ENCODE peak calls at places on chromosomes 16 and 17, in six cellular contexts. One of them, this sample, is unnamed. For H3K9me3, the result is how much of the 10 kb centered on the place peaks cover.

GRCh38 chr17:79371984-79372383 is 238.9 kb downstream of the RBFOX3 start:
- DNase-seq in tibial nerve: no peak
- DNase-seq in ascending aorta: no peak
- DNase-seq in body of pancreas: no peak
- DNase-seq in PC-9: no peak
- DNase-seq in small intestine: no peak
- DNase-seq in this sample: no peak

GRCh38 chr16:46618516-46618915 is 2.7 kb downstream of the SHCBP1 start:
- DNase-seq in tibial nerve: no peak
- DNase-seq in ascending aorta: no peak
- DNase-seq in body of pancreas: no peak
- DNase-seq in PC-9: no peak
- DNase-seq in small intestine: no peak
- DNase-seq in this sample: no peak

GRCh38 chr16:17367932-17368331 is 102.8 kb downstream of the XYLT1 start:
- DNase-seq in tibial nerve: no peak
- DNase-seq in ascending aorta: no peak
- DNase-seq in body of pancreas: no peak
- DNase-seq in PC-9: no peak
- DNase-seq in small intestine: no peak
- DNase-seq in this sample: no peak

GRCh38 chr17:77571562-77571981 is 386.9 kb upstream of the TNRC6C start:
- DNase-seq in tibial nerve: no peak
- DNase-seq in ascending aorta: peak
- DNase-seq in body of pancreas: no peak
- DNase-seq in PC-9: no peak
- DNase-seq in small intestine: peak
- DNase-seq in this sample: no peak

GRCh38 chr17:45792995-45793755 is 9.1 kb downstream of the CRHR1 start:
- DNase-seq in tibial nerve: no peak
- DNase-seq in ascending aorta: no peak
- DNase-seq in body of pancreas: no peak
- DNase-seq in PC-9: no peak
- DNase-seq in small intestine: peak
- DNase-seq in this sample: no peak

GRCh38 chr17:17921192-17922082 is 50.8 kb downstream of the TOM1L2 start:
- DNase-seq in tibial nerve: no peak
- DNase-seq in ascending aorta: no peak
- DNase-seq in body of pancreas: no peak
- DNase-seq in PC-9: peak
- DNase-seq in small intestine: no peak
- DNase-seq in this sample: no peak

GRCh38 chr16:1058216-1058615 is 14.3 kb upstream of the SSTR5 start:
- DNase-seq in tibial nerve: no peak
- DNase-seq in ascending aorta: no peak
- DNase-seq in body of pancreas: no peak
- DNase-seq in PC-9: no peak
- DNase-seq in small intestine: no peak
- DNase-seq in this sample: no peak

GRCh38 chr16:8931864-8932263 is 31.8 kb downstream of the USP7 start:
- DNase-seq in tibial nerve: no peak
- DNase-seq in ascending aorta: no peak
- DNase-seq in body of pancreas: peak
- DNase-seq in PC-9: peak
- DNase-seq in small intestine: peak
- DNase-seq in this sample: peak

GRCh38 chr16:57525761-57526160 is 10.6 kb downstream of the CCDC102A start:
- DNase-seq in tibial nerve: no peak
- DNase-seq in ascending aorta: no peak
- DNase-seq in body of pancreas: no peak
- DNase-seq in PC-9: no peak
- DNase-seq in small intestine: no peak
- DNase-seq in this sample: no peak

GRCh38 chr17:35080536-35080935 is 17.0 kb upstream of the RFFL start:
- DNase-seq in tibial nerve: no peak
- DNase-seq in ascending aorta: no peak
- DNase-seq in body of pancreas: no peak
- DNase-seq in PC-9: no peak
- DNase-seq in small intestine: no peak
- DNase-seq in this sample: no peak

GRCh38 chr16:11794991-11795886 is 1.8 kb downstream of the ZC3H7A start:
- DNase-seq in tibial nerve: no peak
- DNase-seq in ascending aorta: no peak
- DNase-seq in body of pancreas: no peak
- DNase-seq in PC-9: no peak
- DNase-seq in small intestine: no peak
- DNase-seq in this sample: no peak

GRCh38 chr16:85656351-85657266 is 32.1 kb downstream of the GINS2 start:
- DNase-seq in tibial nerve: no peak
- DNase-seq in ascending aorta: no peak
- DNase-seq in body of pancreas: no peak
- DNase-seq in PC-9: no peak
- DNase-seq in small intestine: no peak
- DNase-seq in this sample: no peak

GRCh38 chr17:788551-788950 is 6.4 kb downstream of the MRM3 start:
- DNase-seq in tibial nerve: no peak
- DNase-seq in ascending aorta: no peak
- DNase-seq in body of pancreas: no peak
- DNase-seq in PC-9: no peak
- DNase-seq in small intestine: no peak
- DNase-seq in this sample: no peak

GRCh38 chr17:56833812-56834379 is at the start of the genes C17orf67 and DGKE:
- DNase-seq in tibial nerve: peak
- DNase-seq in ascending aorta: peak
- DNase-seq in body of pancreas: peak
- DNase-seq in PC-9: peak
- DNase-seq in small intestine: peak
- DNase-seq in this sample: peak

GRCh38 chr17:14815079-14815478 is 450.0 kb downstream of the PMP22 start:
- DNase-seq in tibial nerve: no peak
- DNase-seq in ascending aorta: no peak
- DNase-seq in body of pancreas: no peak
- DNase-seq in PC-9: no peak
- DNase-seq in small intestine: no peak
- DNase-seq in this sample: no peak

GRCh38 chr17:62761884-62762283 is 46.2 kb downstream of the MARCHF10 start:
- DNase-seq in tibial nerve: no peak
- DNase-seq in ascending aorta: no peak
- DNase-seq in body of pancreas: no peak
- DNase-seq in PC-9: peak
- DNase-seq in small intestine: no peak
- DNase-seq in this sample: no peak

GRCh38 chr17:54968954-54969400 is 412 bp downstream of the STXBP4 start:
- DNase-seq in tibial nerve: no peak
- DNase-seq in ascending aorta: peak
- DNase-seq in body of pancreas: peak
- DNase-seq in PC-9: no peak
- DNase-seq in small intestine: no peak
- DNase-seq in this sample: no peak

GRCh38 chr17:63420868-63421680 is 25.0 kb downstream of the CYB561 start:
- DNase-seq in tibial nerve: no peak
- DNase-seq in ascending aorta: no peak
- DNase-seq in body of pancreas: no peak
- DNase-seq in PC-9: no peak
- DNase-seq in small intestine: no peak
- DNase-seq in this sample: no peak

GRCh38 chr16:67277294-67277998 is 1.9 kb upstream of the PLEKHG4 start:
- DNase-seq in tibial nerve: no peak
- DNase-seq in ascending aorta: peak
- DNase-seq in body of pancreas: peak
- DNase-seq in PC-9: peak
- DNase-seq in small intestine: no peak
- DNase-seq in this sample: no peak

GRCh38 chr17:66006654-66007053 is 185.3 kb downstream of the CEP112 start:
- DNase-seq in tibial nerve: no peak
- DNase-seq in ascending aorta: no peak
- DNase-seq in body of pancreas: no peak
- DNase-seq in PC-9: no peak
- DNase-seq in small intestine: no peak
- DNase-seq in this sample: no peak

GRCh38 chr17:76700290-76700626 is 10.5 kb downstream of the MXRA7 start:
- DNase-seq in tibial nerve: no peak
- DNase-seq in ascending aorta: no peak
- DNase-seq in body of pancreas: no peak
- DNase-seq in PC-9: no peak
- DNase-seq in small intestine: no peak
- DNase-seq in this sample: no peak

GRCh38 chr17:35084987-35085386 is 21.5 kb upstream of the RFFL start:
- DNase-seq in tibial nerve: no peak
- DNase-seq in ascending aorta: no peak
- DNase-seq in body of pancreas: no peak
- DNase-seq in PC-9: peak
- DNase-seq in small intestine: peak
- DNase-seq in this sample: no peak

GRCh38 chr16:1932050-1933028 is 10.7 kb downstream of the MSRB1 start:
- DNase-seq in tibial nerve: no peak
- DNase-seq in ascending aorta: no peak
- DNase-seq in body of pancreas: peak
- DNase-seq in PC-9: peak
- DNase-seq in small intestine: peak
- DNase-seq in this sample: no peak

GRCh38 chr17:47218896-47219430 is 9.8 kb downstream of the MYL4 start:
- DNase-seq in tibial nerve: no peak
- DNase-seq in ascending aorta: no peak
- DNase-seq in body of pancreas: no peak
- DNase-seq in PC-9: no peak
- DNase-seq in small intestine: no peak
- DNase-seq in this sample: no peak

GRCh38 chr17:50593321-50593720 is 32.8 kb downstream of the CACNA1G start:
- DNase-seq in tibial nerve: no peak
- DNase-seq in ascending aorta: no peak
- DNase-seq in body of pancreas: peak
- DNase-seq in PC-9: no peak
- DNase-seq in small intestine: no peak
- DNase-seq in this sample: no peak

GRCh38 chr17:69764137-69764536 is 310.9 kb upstream of the KCNJ16 start:
- DNase-seq in tibial nerve: no peak
- DNase-seq in ascending aorta: no peak
- DNase-seq in body of pancreas: no peak
- DNase-seq in PC-9: no peak
- DNase-seq in small intestine: no peak
- DNase-seq in this sample: no peak

GRCh38 chr16:12628526-12628925 is 175.2 kb downstream of the CPPED1 start:
- DNase-seq in tibial nerve: no peak
- DNase-seq in ascending aorta: no peak
- DNase-seq in body of pancreas: no peak
- DNase-seq in PC-9: no peak
- DNase-seq in small intestine: no peak
- DNase-seq in this sample: no peak

GRCh38 chr16:90008708-90009145 is 10.5 kb downstream of the DBNDD1 start:
- DNase-seq in tibial nerve: no peak
- DNase-seq in ascending aorta: no peak
- DNase-seq in body of pancreas: no peak
- DNase-seq in PC-9: no peak
- DNase-seq in small intestine: peak
- DNase-seq in this sample: no peak

GRCh38 chr17:22441776-22442175 is 749.5 kb downstream of the KCNJ18 start:
- DNase-seq in tibial nerve: no peak
- DNase-seq in ascending aorta: no peak
- DNase-seq in body of pancreas: no peak
- DNase-seq in PC-9: no peak
- DNase-seq in small intestine: no peak
- DNase-seq in this sample: no peak
- H3K9me3 ChIP-seq in tibial nerve: under half
- H3K9me3 ChIP-seq in ascending aorta: under half
- H3K9me3 ChIP-seq in body of pancreas: under half
- H3K9me3 ChIP-seq in PC-9: under half
- H3K9me3 ChIP-seq in small intestine: under half
- H3K9me3 ChIP-seq in this sample: under half

GRCh38 chr17:82947051-82947991 is 107.5 kb upstream of the ZNF750 start:
- DNase-seq in tibial nerve: no peak
- DNase-seq in ascending aorta: no peak
- DNase-seq in body of pancreas: peak
- DNase-seq in PC-9: no peak
- DNase-seq in small intestine: no peak
- DNase-seq in this sample: no peak

GRCh38 chr17:82949361-82949760 is 109.5 kb upstream of the ZNF750 start:
- DNase-seq in tibial nerve: no peak
- DNase-seq in ascending aorta: no peak
- DNase-seq in body of pancreas: peak
- DNase-seq in PC-9: no peak
- DNase-seq in small intestine: no peak
- DNase-seq in this sample: no peak

GRCh38 chr17:82948957-82949356 is 109.1 kb upstream of the ZNF750 start:
- DNase-seq in tibial nerve: no peak
- DNase-seq in ascending aorta: no peak
- DNase-seq in body of pancreas: no peak
- DNase-seq in PC-9: no peak
- DNase-seq in small intestine: no peak
- DNase-seq in this sample: no peak

GRCh38 chr17:82949984-82950383 is 110.2 kb upstream of the ZNF750 start:
- DNase-seq in tibial nerve: no peak
- DNase-seq in ascending aorta: no peak
- DNase-seq in body of pancreas: peak
- DNase-seq in PC-9: no peak
- DNase-seq in small intestine: no peak
- DNase-seq in this sample: no peak

GRCh38 chr17:82948081-82948511 is 108.3 kb upstream of the ZNF750 start:
- DNase-seq in tibial nerve: no peak
- DNase-seq in ascending aorta: no peak
- DNase-seq in body of pancreas: peak
- DNase-seq in PC-9: no peak
- DNase-seq in small intestine: no peak
- DNase-seq in this sample: no peak
- H3K9me3 ChIP-seq in tibial nerve: under half
- H3K9me3 ChIP-seq in ascending aorta: under half
- H3K9me3 ChIP-seq in body of pancreas: under half
- H3K9me3 ChIP-seq in PC-9: under half
- H3K9me3 ChIP-seq in small intestine: under half
- H3K9me3 ChIP-seq in this sample: under half

GRCh38 chr16:62363451-62363850 is 327.2 kb upstream of the CDH8 start:
- DNase-seq in tibial nerve: no peak
- DNase-seq in ascending aorta: no peak
- DNase-seq in body of pancreas: no peak
- DNase-seq in PC-9: no peak
- DNase-seq in small intestine: no peak
- DNase-seq in this sample: no peak
- H3K9me3 ChIP-seq in tibial nerve: under half
- H3K9me3 ChIP-seq in ascending aorta: under half
- H3K9me3 ChIP-seq in body of pancreas: under half
- H3K9me3 ChIP-seq in PC-9: under half
- H3K9me3 ChIP-seq in small intestine: under half
- H3K9me3 ChIP-seq in this sample: under half

DNA sequence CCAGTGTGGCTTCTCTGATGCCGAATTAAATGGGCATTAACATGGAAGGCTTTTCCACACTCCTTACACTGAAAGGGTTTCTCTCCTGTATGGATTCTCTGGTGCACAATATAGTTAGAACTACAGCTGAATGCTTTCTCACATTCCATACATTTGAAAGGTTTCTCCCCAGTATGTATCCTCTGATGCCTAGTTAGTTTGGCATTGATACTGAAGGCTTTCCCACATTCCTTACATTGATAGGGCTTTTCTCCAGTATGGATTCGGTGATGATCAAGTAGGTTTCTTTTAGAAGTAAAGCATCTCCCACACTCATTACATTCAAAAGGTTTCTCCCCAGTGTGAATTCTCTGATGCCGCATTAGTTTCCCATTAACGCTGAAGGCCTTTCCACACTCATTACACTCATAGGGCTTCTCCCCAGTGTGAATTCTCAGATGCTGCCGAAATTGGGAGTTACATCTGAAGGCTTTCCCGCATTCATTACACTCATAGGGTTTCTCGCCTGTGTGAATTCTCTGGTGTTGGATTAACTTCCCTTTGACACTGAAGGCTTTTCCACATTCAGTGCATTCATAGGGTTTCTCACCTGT is 6.5 kb upstream of the TLE7 start:
- DNase-seq in tibial nerve: no peak
- DNase-seq in ascending aorta: no peak
- DNase-seq in body of pancreas: no peak
- DNase-seq in PC-9: no peak
- DNase-seq in small intestine: no peak
- DNase-seq in this sample: no peak
- H3K9me3 ChIP-seq in tibial nerve: under half
- H3K9me3 ChIP-seq in ascending aorta: half or more
- H3K9me3 ChIP-seq in body of pancreas: half or more
- H3K9me3 ChIP-seq in PC-9: half or more
- H3K9me3 ChIP-seq in small intestine: under half
- H3K9me3 ChIP-seq in this sample: under half

This sample was measured in T-helper 17 cell.